ENCODE peak calls at places on chromosomes 13 and 19, in nine cellular contexts. V is SIG-M5; M is M059J; P is GM04503; B is stimulated activated CD4-positive, alpha-beta T cell treated with anti-CD3 and anti-CD28 coated beads, Interleukin-1b, Interleukin-23, amount 100 ng/mL, for 24 hours; H is HTR-8/SVneo; J is amniotic epithelial cell; W is aorta; D is hippocampal formation. C is an unnamed sample.

GRCh38 chr13:59458908-59459579 is 704.7 kb downstream of the DIAPH3 start:
- DNase-seq in V (no peak), M (peak), P (no peak), B (no peak), H (peak), J (peak), W (no peak), D (no peak), C (peak)

GRCh38 chr13:39918837-39919236 is 263.4 kb downstream of the COG6 start:
- DNase-seq in V (no peak), M (no peak), P (no peak), B (no peak), H (no peak), J (peak), W (no peak), D (no peak), C (no peak)

GRCh38 chr13:71866173-71867091 is 572 bp downstream of the DACH1 start:
- DNase-seq in V (no peak), M (peak), P (no peak), B (no peak), H (no peak), J (no peak), W (peak), D (no peak), C (no peak)

GRCh38 chr19:57267294-57267693 is 13.0 kb upstream of the ZNF460 start:
- DNase-seq in V (no peak), M (peak), P (no peak), B (no peak), H (no peak), J (no peak), W (no peak), D (no peak), C (no peak)

GRCh38 chr19:18879579-18880373 is 16.2 kb downstream of the CERS1 start:
- DNase-seq in V (no peak), M (no peak), P (no peak), B (no peak), H (no peak), J (no peak), W (no peak), D (no peak), C (no peak)

GRCh38 chr19:37698216-37698615 is 21.3 kb downstream of the ZNF607 start:
- DNase-seq in V (no peak), M (no peak), P (no peak), B (no peak), H (no peak), J (no peak), W (no peak), D (no peak), C (no peak)

GRCh38 chr19:51064534-51065220 is at the start of gene KLK13:
- DNase-seq in V (no peak), M (no peak), P (no peak), B (no peak), H (peak), J (peak), W (no peak), D (no peak), C (no peak)

GRCh38 chr19:18733196-18733647 is 49.7 kb downstream of the CRTC1 start:
- DNase-seq in V (no peak), M (no peak), P (no peak), B (no peak), H (no peak), J (peak), W (no peak), D (no peak), C (no peak)

GRCh38 chr19:50490411-50490811 is 13.8 kb upstream of the GARIN5A start:
- DNase-seq in V (no peak), M (no peak), P (no peak), B (no peak), H (no peak), J (no peak), W (peak), D (no peak), C (no peak)

C was measured in amniotic stem cell.